ENCODE peak calls at places on chromosomes 16 and 17, in seven cellular contexts. P, G, H, B, E, O and W are unnamed samples.

GRCh38 chr17:78166416-78166815 is 2.0 kb upstream of the SYNGR2 start:
- DNase-seq in O (no peak), G (no peak), H (no peak), E (no peak), P (no peak), B (no peak), W (no peak)

GRCh38 chr16:72877374-72878028 is 170.4 kb downstream of the ZFHX3 start:
- DNase-seq in G (peak), H (no peak), B (peak), E (no peak), O (no peak), P (no peak), W (no peak)

GRCh38 chr17:77607606-77608005 is 350.9 kb upstream of the TNRC6C start:
- DNase-seq in G (no peak), E (no peak), H (no peak), O (no peak), P (no peak), B (no peak), W (no peak)

GRCh38 chr17:75096082-75096625 is 8.4 kb downstream of the SLC16A5 start:
- DNase-seq in B (peak), E (no peak), P (peak), O (peak), H (peak), G (peak), W (no peak)

GRCh38 chr16:14529010-14529669 is 100.9 kb downstream of the PARN start:
- DNase-seq in H (peak), G (peak), E (peak), B (peak), O (no peak), P (peak), W (peak)

GRCh38 chr16:80628254-80628653 is 87.5 kb downstream of the DYNLRB2 start:
- DNase-seq in H (no peak), P (no peak), B (no peak), G (no peak), O (no peak), E (no peak), W (no peak)

GRCh38 chr17:70581459-70581858 is 412.1 kb downstream of the KCNJ2 start:
- DNase-seq in B (no peak), O (no peak), P (no peak), G (no peak), H (no peak), E (no peak), W (no peak)

GRCh38 chr16:8716592-8716991 is 42.2 kb downstream of the ABAT start:
- DNase-seq in B (peak), P (peak), E (peak), O (no peak), H (no peak), G (no peak), W (peak)

GRCh38 chr16:21242756-21243155 is 9.3 kb downstream of the ANKS4B start:
- DNase-seq in H (no peak), O (no peak), G (no peak), E (no peak), P (no peak), B (no peak), W (no peak)

GRCh38 chr16:88824256-88825077 is 12.7 kb upstream of the APRT start:
- DNase-seq in E (no peak), P (no peak), G (no peak), B (no peak), H (no peak), O (no peak), W (no peak)

GRCh38 chr16:29107299-29107698 is 122.4 kb downstream of the LAT start:
- DNase-seq in B (no peak), P (no peak), O (no peak), H (peak), E (no peak), G (no peak), W (no peak)

GRCh38 chr17:44044092-44044491 is 22.4 kb downstream of the LSM12 start:
- DNase-seq in H (no peak), B (peak), O (no peak), P (no peak), G (no peak), E (no peak), W (no peak)

GRCh38 chr17:8503368-8503767 is 67.7 kb downstream of the NDEL1 start:
- DNase-seq in E (no peak), H (no peak), O (no peak), P (no peak), G (no peak), B (no peak), W (no peak)

GRCh38 chr16:17775061-17775460 is 304.3 kb upstream of the XYLT1 start:
- DNase-seq in P (no peak), O (no peak), E (no peak), H (no peak), B (peak), G (no peak), W (no peak)

GRCh38 chr17:17119106-17119505 is 76.8 kb downstream of the MPRIP start:
- DNase-seq in P (no peak), G (no peak), H (peak), B (no peak), O (peak), E (no peak), W (no peak)

GRCh38 chr16:10658943-10659342 is 35.8 kb downstream of the TEKT5 start:
- DNase-seq in E (no peak), G (no peak), P (no peak), O (no peak), B (no peak), H (no peak), W (no peak)

GRCh38 chr16:73064227-73064995 is 16.5 kb upstream of the ZFHX3 start:
- DNase-seq in B (peak), O (no peak), E (no peak), H (peak), G (no peak), P (no peak), W (no peak)

GRCh38 chr17:28777178-28777577 is 33.4 kb downstream of the TRAF4 start:
- DNase-seq in P (no peak), H (no peak), G (no peak), B (no peak), O (no peak), E (no peak), W (no peak)

GRCh38 chr16:20862162-20862960 is 37.8 kb downstream of the DCUN1D3 start:
- DNase-seq in H (no peak), G (no peak), O (no peak), P (no peak), B (no peak), E (no peak), W (no peak)

GRCh38 chr17:80658821-80659220 is 114.2 kb downstream of the RPTOR start:
- DNase-seq in G (no peak), P (no peak), B (no peak), E (no peak), H (peak), O (no peak), W (no peak)

GRCh38 chr17:63998721-63999679 is 849 bp downstream of the PRR29 start:
- DNase-seq in H (peak), B (no peak), G (no peak), P (no peak), E (no peak), O (peak), W (no peak)

GRCh38 chr17:81234940-81235821 is 3.7 kb downstream of the TEPSIN start:
- DNase-seq in B (no peak), H (no peak), O (no peak), E (no peak), P (no peak), G (no peak), W (no peak)

GRCh38 chr17:73430848-73431247 is 119.0 kb upstream of the CDC42EP4 start:
- DNase-seq in O (peak), B (peak), G (no peak), P (no peak), E (no peak), H (no peak), W (peak)

GRCh38 chr16:1734123-1734522 is 28.1 kb downstream of the MAPK8IP3 start:
- DNase-seq in G (no peak), H (no peak), O (no peak), B (no peak), E (no peak), P (no peak), W (no peak)

GRCh38 chr17:73401911-73402310 is 90.1 kb upstream of the CDC42EP4 start:
- DNase-seq in B (no peak), P (no peak), E (no peak), G (no peak), O (peak), H (no peak), W (peak)

GRCh38 chr16:89351645-89352044 is 134.1 kb downstream of the ZNF778 start:
- DNase-seq in O (no peak), H (no peak), B (no peak), G (no peak), P (no peak), E (no peak), W (no peak)

GRCh38 chr17:18361837-18362380 is 1.4 kb downstream of the SHMT1 start:
- DNase-seq in E (no peak), G (no peak), P (no peak), H (no peak), O (no peak), B (no peak), W (no peak)

GRCh38 chr17:15782809-15783208 is 50.7 kb downstream of the TBC1D26 start:
- DNase-seq in H (peak), E (no peak), O (peak), P (peak), G (no peak), B (peak), W (no peak)

GRCh38 chr17:17120294-17120693 is 78.0 kb downstream of the MPRIP start:
- DNase-seq in G (no peak), B (no peak), P (no peak), H (no peak), E (no peak), O (no peak), W (no peak)

GRCh38 chr16:54932737-54933254 is 2.1 kb downstream of the IRX5 start:
- DNase-seq in O (peak), B (no peak), G (no peak), E (no peak), P (no peak), H (no peak), W (no peak)